ENCODE peak calls at places on chromosomes 11 and 22, in eight cellular contexts. J is AG09309, Y is astrocyte of the cerebellum, Z is colonic mucosa, T is spleen, C is fibroblast of pulmonary artery, P is A673, B is stomach. N is an unnamed sample.
A peak's percentile ranks its signal among the peaks of the same experiment; 100 is the strongest.

GRCh38 chr22:46626911-46627805 is 7.0 kb downstream of the GRAMD4 start:
- DNase-seq in C (no peak), P (no peak), J (no peak), B (no peak), Z (no peak), T (no peak), Y (no peak), N (no peak)

GRCh38 chr11:131481317-131481716 is 110.9 kb downstream of the NTM start:
- DNase-seq in P (no peak), Y (no peak), B (no peak), J (no peak), C (no peak), T (no peak), Z (no peak), N (no peak)

GRCh38 chr22:22684605-22685561 is 40.5 kb downstream of the GGTLC2 start:
- DNase-seq in J (peak; percentile 0), Y (peak; percentile 43), P (no peak), Z (peak; percentile 44), C (peak; percentile 72), T (peak; percentile 85), B (no peak), N (peak; percentile 12)

GRCh38 chr11:14029415-14029814 is 66.9 kb downstream of the SPON1 start:
- DNase-seq in Y (no peak), Z (peak; percentile 56), J (no peak), T (no peak), C (no peak), B (no peak), P (no peak), N (no peak)

GRCh38 chr11:36030707-36031365 is 87.0 kb downstream of the LDLRAD3 start:
- DNase-seq in P (peak; percentile 40), B (no peak), Y (no peak), J (peak; percentile 43), T (no peak), Z (no peak), C (peak; percentile 40), N (peak; percentile 36)

GRCh38 chr22:16601437-16602223 is 9.0 kb upstream of the CCT8L2 start:
- DNase-seq in C (peak; percentile 1), J (no peak), Z (no peak), Y (no peak), P (no peak), B (no peak), T (peak; percentile 76), N (no peak)

GRCh38 chr11:12778506-12778905 is 104.3 kb downstream of the TEAD1 start:
- DNase-seq in P (no peak), Y (no peak), Z (no peak), B (no peak), C (no peak), T (no peak), J (no peak), N (no peak)

GRCh38 chr11:37504066-37504611 is 906.1 kb upstream of the RAG2 start:
- DNase-seq in Y (peak; percentile 88), B (no peak), J (peak; percentile 52), P (peak; percentile 59), Z (no peak), C (peak; percentile 83), T (no peak), N (peak; percentile 66)

GRCh38 chr11:92473736-92474135 is 249.1 kb downstream of the FAT3 start:
- DNase-seq in Y (no peak), P (peak; percentile 4), B (no peak), J (no peak), T (no peak), Z (no peak), C (no peak), N (no peak)

GRCh38 chr11:30422389-30422788 is 99.5 kb downstream of the ARL14EP start:
- DNase-seq in C (no peak), Z (no peak), Y (peak; percentile 9), B (no peak), J (no peak), P (peak; percentile 91), T (no peak), N (no peak)

GRCh38 chr11:57001674-57002401 is 13.1 kb downstream of the OR5AK2 start:
- DNase-seq in Z (no peak), Y (no peak), C (peak; percentile 42), B (no peak), P (peak; percentile 5), J (no peak), T (no peak), N (no peak)

GRCh38 chr11:128198206-128198605 is 389.2 kb downstream of the ETS1 start:
- DNase-seq in P (peak; percentile 49), Z (no peak), C (peak; percentile 43), Y (no peak), B (no peak), T (no peak), J (no peak), N (no peak)

GRCh38 chr11:102807921-102808320 is 10.0 kb upstream of the MMP1 start:
- DNase-seq in T (no peak), Z (no peak), C (no peak), J (no peak), B (peak; percentile 43), P (no peak), Y (no peak), N (no peak)

GRCh38 chr22:45997077-45997774 is 20.3 kb upstream of the WNT7B start:
- DNase-seq in Z (peak; percentile 75), Y (peak; percentile 88), C (peak; percentile 97), T (peak; percentile 93), B (peak; percentile 63), J (peak; percentile 93), P (peak; percentile 63), N (peak; percentile 80)

GRCh38 chr11:114132944-114133394 is 73.5 kb downstream of the ZBTB16 start:
- DNase-seq in J (peak; percentile 80), P (peak; percentile 76), B (no peak), Y (peak; percentile 58), Z (peak; percentile 53), C (peak; percentile 69), T (peak; percentile 69), N (no peak)

GRCh38 chr11:64206457-64207246 is at the start of gene FERMT3:
- DNase-seq in T (peak; percentile 97), Z (peak; percentile 83), Y (no peak), B (peak; percentile 83), J (no peak), P (peak; percentile 87), C (no peak), N (no peak)

GRCh38 chr11:46554205-46555162 is 39.3 kb downstream of the AMBRA1 start:
- DNase-seq in B (no peak), Z (no peak), Y (peak; percentile 55), C (peak; percentile 86), T (no peak), P (peak; percentile 56), J (peak; percentile 57), N (no peak)

GRCh38 chr22:28907311-28908008 is 24.1 kb downstream of the ZNRF3 start:
- DNase-seq in B (no peak), Y (no peak), T (no peak), J (no peak), P (no peak), C (no peak), Z (no peak), N (no peak)

GRCh38 chr11:88341852-88342251 is 4.3 kb upstream of the CTSC start:
- DNase-seq in Z (no peak), Y (no peak), J (no peak), B (no peak), T (no peak), P (no peak), C (no peak), N (no peak)

GRCh38 chr22:30046716-30047363 is 33.4 kb upstream of the HORMAD2 start:
- DNase-seq in B (no peak), C (no peak), Z (peak; percentile 4), P (no peak), T (no peak), J (no peak), Y (no peak), N (no peak)

GRCh38 chr11:27524155-27524554 is 17.6 kb upstream of the LIN7C start:
- DNase-seq in Z (no peak), C (peak; percentile 40), B (no peak), Y (no peak), J (no peak), T (no peak), P (peak; percentile 42), N (peak; percentile 38)

GRCh38 chr11:24697722-24698121 is 200.9 kb downstream of the LUZP2 start:
- DNase-seq in T (no peak), Y (no peak), P (no peak), Z (no peak), C (peak; percentile 93), J (no peak), B (no peak), N (no peak)

GRCh38 chr11:96072592-96072991 is 148.7 kb upstream of the MTMR2 start:
- DNase-seq in C (no peak), J (no peak), P (no peak), Z (no peak), Y (no peak), T (no peak), B (no peak), N (no peak)

GRCh38 chr11:71293961-71294782 is 41.8 kb upstream of the SHANK2 start:
- DNase-seq in P (no peak), Y (no peak), Z (peak; percentile 11), B (peak; percentile 18), J (no peak), C (no peak), T (no peak), N (no peak)

DNA sequence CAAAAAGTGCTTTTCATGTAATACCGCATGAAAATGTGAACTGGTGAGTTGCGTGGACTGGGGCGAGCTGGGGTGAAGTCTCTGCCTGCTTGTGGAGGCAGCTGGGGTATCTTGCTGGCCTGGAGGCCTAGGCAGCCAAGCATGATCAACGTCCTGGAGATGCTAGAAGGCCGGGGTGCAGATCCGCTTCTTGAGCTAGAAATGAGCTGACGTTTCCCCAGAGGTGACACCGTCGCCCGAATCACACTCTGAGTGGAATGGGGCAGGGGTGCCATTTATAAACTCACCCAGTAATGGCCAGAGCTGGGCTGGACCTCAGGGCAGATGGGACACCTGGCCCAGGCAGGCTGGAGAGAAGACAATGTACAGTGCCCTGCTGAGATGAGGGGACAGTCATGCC is 1513.0 kb downstream of the TBC1D22A start:
- DNase-seq in B (no peak), T (no peak), J (no peak), P (no peak), Z (no peak), Y (no peak), C (no peak), N (no peak)
- H3K4me3 ChIP-seq in B (no peak overlapping the region), T (no peak overlapping the region), J (no peak overlapping the region), P (no peak overlapping the region), Z (no peak overlapping the region), Y (no peak overlapping the region), C (no peak overlapping the region), N (no peak overlapping the region)

GRCh38 chr11:10806206-10806605 is 2.5 kb downstream of the EIF4G2 start:
- DNase-seq in Z (no peak), T (no peak), C (no peak), J (no peak), P (no peak), Y (no peak), B (no peak), N (no peak)
- H3K4me3 ChIP-seq in Z (no peak overlapping the region), T (peak overlapping the region; percentile 92), C (peak overlapping the region; percentile 96), J (no peak overlapping the region), P (peak overlapping the region; percentile 94), Y (peak overlapping the region; percentile 81), B (peak overlapping the region; percentile 63), N (no peak overlapping the region)

GRCh38 chr22:27797793-27798525 is 3.6 kb downstream of the MN1 start:
- DNase-seq in T (no peak), Z (no peak), B (no peak), P (no peak), Y (no peak), J (no peak), C (no peak), N (no peak)
- H3K4me3 ChIP-seq in T (no peak overlapping the region), Z (no peak overlapping the region), B (peak overlapping the region; percentile 81), P (no peak overlapping the region), Y (peak overlapping the region; percentile 76), J (no peak overlapping the region), C (no peak overlapping the region), N (no peak overlapping the region)

GRCh38 chr11:34696876-34697275 is 76.0 kb downstream of the EHF start:
- DNase-seq in Y (no peak), J (no peak), Z (no peak), P (no peak), B (no peak), C (no peak), T (no peak), N (no peak)
- H3K4me3 ChIP-seq in Y (no peak overlapping the region), J (no peak overlapping the region), Z (no peak overlapping the region), P (no peak overlapping the region), B (no peak overlapping the region), C (no peak overlapping the region), T (no peak overlapping the region), N (no peak overlapping the region)

N was measured in AG04449.